ENCODE peak calls at places on chromosomes 2 and 18, in eight cellular contexts. V, Z, H, I, Y, B, R and X are unnamed samples.

GRCh38 chr18:48129621-48130082 is 199.2 kb upstream of the SMAD2 start:
- DNase-seq in V (peak; percentile 41), Z (no peak), H (no peak), I (no peak), Y (no peak), B (no peak), R (no peak), X (no peak)

GRCh38 chr2:191638079-191638801 is 39.7 kb upstream of the NABP1 start:
- DNase-seq in V (no peak), Z (no peak), H (no peak), I (peak; percentile 36), Y (no peak), B (peak; percentile 46), R (no peak), X (no peak)

GRCh38 chr2:128315829-128316776 is 2.6 kb downstream of the HS6ST1 start:
- DNase-seq in V (peak; percentile 23), Z (no peak), H (no peak), I (peak; percentile 20), Y (peak; percentile 75), B (no peak), R (peak; percentile 48), X (peak; percentile 20)

GRCh38 chr2:6036211-6036610 is 344.0 kb downstream of the SOX11 start:
- DNase-seq in V (no peak), Z (no peak), H (no peak), I (no peak), Y (no peak), B (no peak), R (no peak), X (no peak)

GRCh38 chr2:240603846-240604245 is 17.3 kb downstream of the CAPN10 start:
- DNase-seq in V (peak; percentile 12), Z (peak; percentile 9), H (no peak), I (no peak), Y (peak; percentile 54), B (no peak), R (no peak), X (no peak)

GRCh38 chr2:233379034-233379433 is 24.7 kb downstream of the DGKD start:
- DNase-seq in V (no peak), Z (no peak), H (no peak), I (no peak), Y (no peak), B (no peak), R (no peak), X (no peak)

GRCh38 chr2:119290859-119291587 is 67.4 kb downstream of the STEAP3 start:
- DNase-seq in V (peak; percentile 76), Z (peak; percentile 86), H (peak; percentile 76), I (peak; percentile 80), Y (peak; percentile 75), B (peak; percentile 62), R (peak; percentile 89), X (peak; percentile 87)

GRCh38 chr18:44884446-44884845 is 203.8 kb downstream of the SETBP1 start:
- DNase-seq in V (no peak), Z (no peak), H (no peak), I (no peak), Y (no peak), B (no peak), R (no peak), X (no peak)

GRCh38 chr18:35110554-35111058 is 69.4 kb downstream of the MAPRE2 start:
- DNase-seq in V (no peak), Z (no peak), H (no peak), I (no peak), Y (no peak), B (peak; percentile 77), R (no peak), X (no peak)

GRCh38 chr2:1742680-1743395 is 1.5 kb downstream of the PXDN start:
- DNase-seq in V (peak; percentile 88), Z (peak; percentile 70), H (peak; percentile 67), I (peak; percentile 79), Y (peak; percentile 96), B (no peak), R (peak; percentile 83), X (peak; percentile 36)

GRCh38 chr18:37006742-37007141 is 177.8 kb downstream of the KIAA1328 start:
- DNase-seq in V (no peak), Z (no peak), H (no peak), I (no peak), Y (no peak), B (no peak), R (no peak), X (no peak)

GRCh38 chr2:171515672-171516298 is 6.5 kb upstream of the CYBRD1 start:
- DNase-seq in V (no peak), Z (no peak), H (no peak), I (no peak), Y (no peak), B (no peak), R (no peak), X (no peak)

GRCh38 chr18:31513189-31513907 is 15.4 kb downstream of the DSG2 start:
- DNase-seq in V (no peak), Z (no peak), H (peak; percentile 32), I (no peak), Y (no peak), B (no peak), R (no peak), X (no peak)

GRCh38 chr2:157055660-157056199 is 201.8 kb upstream of the GALNT5 start:
- DNase-seq in V (no peak), Z (no peak), H (no peak), I (no peak), Y (no peak), B (no peak), R (no peak), X (no peak)

GRCh38 chr2:4832642-4833041 is 859.5 kb upstream of the SOX11 start:
- DNase-seq in V (no peak), Z (no peak), H (no peak), I (no peak), Y (no peak), B (no peak), R (no peak), X (no peak)

DNA sequence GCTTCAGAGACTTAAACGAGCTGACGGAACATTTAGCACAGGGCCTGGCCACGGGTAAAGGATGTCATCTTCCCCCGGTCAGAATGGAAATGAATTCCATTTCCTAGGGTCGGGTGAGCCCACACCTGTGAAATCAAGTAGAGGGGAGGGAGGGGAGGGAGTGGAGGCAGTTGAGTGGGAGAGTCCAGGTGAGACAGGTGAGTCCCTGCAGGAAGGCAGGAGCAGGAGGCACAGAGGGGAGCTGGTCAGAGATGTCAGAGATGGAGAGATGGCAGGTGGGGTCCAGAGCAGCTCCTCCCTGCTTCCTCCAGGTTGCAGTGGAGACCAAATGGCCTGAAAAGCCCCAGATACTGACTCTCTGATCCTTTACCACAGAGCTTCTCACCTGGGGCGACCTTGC is 55.2 kb downstream of the SH3BP4 start:
- DNase-seq in V (no peak), Z (no peak), H (no peak), I (no peak), Y (no peak), B (no peak), R (no peak), X (no peak)
- H3K4me1 ChIP-seq in V (peaks cover 5% of the 10 kb centered on the region), Z (peaks cover 50% of the 10 kb centered on the region), H (peaks cover 21% of the 10 kb centered on the region), I (peaks cover 22% of the 10 kb centered on the region), Y (peaks cover 1% of the 10 kb centered on the region), B (no peaks in the 10 kb centered on the region), R (peaks cover 34% of the 10 kb centered on the region), X (peaks cover 85% of the 10 kb centered on the region)

GRCh38 chr2:2767837-2768236 is 436.8 kb upstream of the MYT1L start:
- DNase-seq in V (no peak), Z (no peak), H (no peak), I (no peak), Y (no peak), B (no peak), R (no peak), X (no peak)
- TF ChIP-seq CTCF in V (no peak), Z (no peak), H (no peak), I (no peak), Y (no peak), B (no peak), R (no peak), X (no peak)

DNA sequence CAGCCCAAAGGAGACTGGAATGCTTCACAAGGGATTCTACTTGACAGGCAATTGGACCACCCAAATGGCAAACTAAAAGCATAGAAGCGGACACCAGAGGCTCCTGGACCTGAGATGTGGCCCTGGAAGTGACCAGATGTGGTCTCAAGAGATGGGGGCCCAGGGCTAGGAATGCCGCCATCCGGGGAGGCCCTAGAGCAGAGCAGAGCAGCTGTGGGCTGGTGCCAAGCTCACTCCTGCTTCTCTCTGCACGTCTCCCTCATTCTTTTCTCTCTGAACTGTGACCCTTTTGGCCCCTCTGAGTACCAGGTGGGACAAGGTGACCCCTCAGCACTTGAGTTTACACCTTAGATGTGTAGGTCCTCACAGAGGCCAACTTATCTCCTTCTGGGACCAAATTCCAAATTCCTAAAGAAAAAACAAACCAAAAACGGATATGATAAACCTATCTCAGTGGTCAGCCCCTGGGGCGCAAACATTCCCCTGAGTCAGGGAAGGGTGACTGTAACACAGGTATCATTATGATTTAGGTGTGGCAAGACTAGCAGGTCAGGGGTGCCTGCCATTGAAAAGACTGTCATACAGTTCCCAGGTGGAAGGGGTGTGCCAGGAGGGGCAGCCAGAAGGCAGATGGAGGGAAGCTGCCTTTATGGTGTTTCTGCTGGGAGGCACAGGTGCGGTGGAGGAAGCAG is 6.5 kb upstream of the IL1R2 start:
- DNase-seq in V (no peak), Z (peak; percentile 69), H (no peak), I (no peak), Y (no peak), B (no peak), R (no peak), X (no peak)
- TF ChIP-seq EP300 in V (no peak), Z (no peak), H (no peak), I (no peak), Y (no peak), B (no peak), R (no peak), X (no peak)

GRCh38 chr2:43219383-43220228 is 6.8 kb downstream of the ZFP36L2 start:
- DNase-seq in V (peak; percentile 80), Z (peak; percentile 95), H (peak; percentile 81), I (peak; percentile 93), Y (peak; percentile 95), B (peak; percentile 89), R (peak; percentile 76), X (peak; percentile 92)
- H3K4me1 ChIP-seq in V (peaks cover 27% of the 10 kb centered on the region), Z (peaks cover 49% of the 10 kb centered on the region), H (peaks cover 52% of the 10 kb centered on the region), I (peaks cover 61% of the 10 kb centered on the region), Y (peaks cover 52% of the 10 kb centered on the region), B (peaks cover 19% of the 10 kb centered on the region), R (peaks cover 28% of the 10 kb centered on the region), X (peaks cover 69% of the 10 kb centered on the region)

GRCh38 chr2:168455692-168456525 is at the start of gene CERS6:
- DNase-seq in V (peak; percentile 96), Z (peak; percentile 96), H (peak; percentile 74), I (peak; percentile 97), Y (peak; percentile 98), B (peak; percentile 89), R (peak; percentile 92), X (peak; percentile 97)
- TF ChIP-seq CTCF in V (peak; percentile 22), Z (no peak), H (no peak), I (peak; percentile 21), Y (no peak), B (no peak), R (no peak), X (no peak)

DNA sequence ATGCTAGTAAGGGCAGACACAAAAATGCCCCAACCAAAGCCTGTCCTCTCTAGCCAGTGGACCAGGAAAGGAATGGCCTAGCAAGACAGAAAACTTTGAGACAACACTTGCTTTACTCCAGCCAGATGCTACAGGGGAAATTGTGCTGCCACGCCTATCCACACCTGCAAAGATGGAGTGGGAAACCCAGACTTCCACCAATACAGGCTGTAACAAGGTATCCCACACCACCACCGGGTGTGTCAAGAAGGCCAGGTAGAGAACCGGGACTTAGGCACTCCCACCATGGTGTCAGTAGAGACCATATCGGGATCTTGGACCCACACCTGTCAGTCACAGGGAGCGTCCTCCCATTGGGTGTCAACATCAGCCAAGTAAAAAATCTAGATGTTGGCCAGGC is 16.2 kb upstream of the ESPNL start:
- DNase-seq in V (no peak), Z (no peak), H (no peak), I (no peak), Y (no peak), B (no peak), R (no peak), X (peak; percentile 18)
- TF ChIP-seq EP300 in V (no peak), Z (no peak), H (no peak), I (no peak), Y (no peak), B (no peak), R (no peak), X (no peak)